ENCODE peak calls at places on chromosomes 2 and 18, in four cellular contexts. L is GM12865, M is left lobe of liver, T is ELR. I is an unnamed sample.
A peak's percentile ranks its signal among the peaks of the same experiment; 100 is the strongest.

GRCh38 chr18:24015897-24016631 is 1.5 kb downstream of the TTC39C start:
- DNase-seq in M (no peak), T (peak; percentile 21), L (peak; percentile 52), I (no peak)

GRCh38 chr2:11757101-11757500 is 10.7 kb downstream of the LPIN1 start:
- DNase-seq in T (no peak), M (no peak), L (no peak), I (no peak)

GRCh38 chr2:177036754-177037153 is 175.8 kb upstream of the HNRNPA3 start:
- DNase-seq in M (no peak), L (no peak), T (no peak), I (no peak)

GRCh38 chr18:61535401-61535800 is 202.2 kb downstream of the CDH20 start:
- DNase-seq in M (no peak), T (no peak), L (no peak), I (no peak)

GRCh38 chr18:58106674-58107058 is 62.6 kb downstream of the NEDD4L start:
- DNase-seq in M (no peak), L (no peak), T (no peak), I (no peak)

GRCh38 chr2:234414591-234414990 is 82.3 kb downstream of the ARL4C start:
- DNase-seq in M (no peak), L (peak; percentile 35), T (no peak), I (no peak)

GRCh38 chr2:9174771-9175441 is 31.7 kb upstream of the ASAP2 start:
- DNase-seq in L (peak; percentile 21), M (no peak), T (peak; percentile 94), I (peak; percentile 24)

GRCh38 chr18:62458346-62458745 is 64.5 kb upstream of the ZCCHC2 start:
- DNase-seq in M (no peak), T (no peak), L (no peak), I (no peak)

GRCh38 chr2:70702711-70703395 is 65.1 kb downstream of the ADD2 start:
- DNase-seq in T (no peak), M (no peak), L (no peak), I (no peak)

GRCh38 chr2:101823347-101823791 is 125.9 kb downstream of the MAP4K4 start:
- DNase-seq in L (peak; percentile 75), T (peak; percentile 77), M (peak; percentile 69), I (peak; percentile 92)

GRCh38 chr2:6181525-6182270 is 489.5 kb downstream of the SOX11 start:
- DNase-seq in L (peak; percentile 34), M (no peak), T (no peak), I (no peak)

GRCh38 chr18:22470511-22471181 is 52.9 kb upstream of the CTAGE1 start:
- DNase-seq in T (peak; percentile 13), L (no peak), M (no peak), I (no peak)

GRCh38 chr2:81324046-81324445 is 1019.5 kb upstream of the LRRTM1 start:
- DNase-seq in T (peak; percentile 52), L (peak; percentile 2), M (no peak), I (peak; percentile 2)

GRCh38 chr2:188410504-188411235 is 119.0 kb downstream of the GULP1 start:
- DNase-seq in M (no peak), L (no peak), T (peak; percentile 82), I (no peak)

GRCh38 chr2:233801357-233802131 is 23.4 kb downstream of the MROH2A start:
- DNase-seq in T (peak; percentile 32), M (peak; percentile 28), L (peak; percentile 49), I (no peak)

GRCh38 chr2:174681099-174681982 is 82.9 kb downstream of the CHRNA1 start:
- DNase-seq in T (peak; percentile 59), M (no peak), L (no peak), I (peak; percentile 36)

GRCh38 chr2:100427627-100428258 is 10.3 kb upstream of the CHST10 start:
- DNase-seq in M (no peak), L (peak; percentile 69), T (peak; percentile 67), I (peak; percentile 48)

GRCh38 chr2:216245391-216245790 is 126.9 kb downstream of the MARCHF4 start:
- DNase-seq in T (no peak), M (no peak), L (no peak), I (no peak)

GRCh38 chr2:241038374-241039180 is 40.2 kb downstream of the SNED1 start:
- DNase-seq in T (no peak), M (peak; percentile 40), L (no peak), I (no peak)

GRCh38 chr2:174180837-174181236 is 67.5 kb downstream of the OLA1 start:
- DNase-seq in T (no peak), M (no peak), L (no peak), I (no peak)

GRCh38 chr2:96773922-96774321 is 13.2 kb downstream of the CNNM4 start:
- DNase-seq in M (no peak), T (no peak), L (peak; percentile 71), I (no peak)

GRCh38 chr2:66700181-66700686 is 265.3 kb downstream of the MEIS1 start:
- DNase-seq in M (no peak), T (no peak), L (no peak), I (no peak)